ENCODE peak calls at places on chromosomes 6 and 20, in six cellular contexts. One of them, this sample, is unnamed.

GRCh38 chr6:153780011-153780410 is 259.0 kb upstream of the OPRM1 start:
- DNase-seq in effector CD4-positive, alpha-beta T cell: no peak
- DNase-seq in GM23248: no peak
- DNase-seq in adrenal gland: no peak
- DNase-seq in Right ventricle myocardium inferior: no peak
- DNase-seq in stimulated activated CD8-positive, alpha-beta memory T cell treated with anti-CD3 and anti-CD28 coated beads, Interleukin-4, amount 100 ng/mL, for 24 hours: no peak
- DNase-seq in this sample: no peak

GRCh38 chr6:10411131-10411914 is 3.6 kb downstream of the TFAP2A start:
- DNase-seq in adrenal gland: no peak
- DNase-seq in Right ventricle myocardium inferior: no peak
- DNase-seq in stimulated activated CD8-positive, alpha-beta memory T cell treated with anti-CD3 and anti-CD28 coated beads, Interleukin-4, amount 100 ng/mL, for 24 hours: no peak
- DNase-seq in effector CD4-positive, alpha-beta T cell: no peak
- DNase-seq in GM23248: peak
- DNase-seq in this sample: no peak

GRCh38 chr20:2871111-2871465 is 2.2 kb upstream of the PTPRA start:
- DNase-seq in Right ventricle myocardium inferior: no peak
- DNase-seq in effector CD4-positive, alpha-beta T cell: no peak
- DNase-seq in adrenal gland: no peak
- DNase-seq in stimulated activated CD8-positive, alpha-beta memory T cell treated with anti-CD3 and anti-CD28 coated beads, Interleukin-4, amount 100 ng/mL, for 24 hours: no peak
- DNase-seq in GM23248: peak
- DNase-seq in this sample: no peak

GRCh38 chr6:135851442-135852271 is at the start of gene PDE7B:
- DNase-seq in stimulated activated CD8-positive, alpha-beta memory T cell treated with anti-CD3 and anti-CD28 coated beads, Interleukin-4, amount 100 ng/mL, for 24 hours: peak
- DNase-seq in Right ventricle myocardium inferior: peak
- DNase-seq in adrenal gland: peak
- DNase-seq in effector CD4-positive, alpha-beta T cell: peak
- DNase-seq in GM23248: peak
- DNase-seq in this sample: peak

GRCh38 chr6:19839237-19839546 is 2.0 kb downstream of the ID4 start:
- DNase-seq in adrenal gland: no peak
- DNase-seq in Right ventricle myocardium inferior: no peak
- DNase-seq in GM23248: no peak
- DNase-seq in stimulated activated CD8-positive, alpha-beta memory T cell treated with anti-CD3 and anti-CD28 coated beads, Interleukin-4, amount 100 ng/mL, for 24 hours: no peak
- DNase-seq in effector CD4-positive, alpha-beta T cell: no peak
- DNase-seq in this sample: no peak

GRCh38 chr6:117191448-117191847 is 73.9 kb upstream of the VGLL2 start:
- DNase-seq in GM23248: no peak
- DNase-seq in adrenal gland: no peak
- DNase-seq in Right ventricle myocardium inferior: no peak
- DNase-seq in effector CD4-positive, alpha-beta T cell: no peak
- DNase-seq in stimulated activated CD8-positive, alpha-beta memory T cell treated with anti-CD3 and anti-CD28 coated beads, Interleukin-4, amount 100 ng/mL, for 24 hours: no peak
- DNase-seq in this sample: no peak

GRCh38 chr6:135640449-135641111 is 143.0 kb upstream of the AHI1 start:
- DNase-seq in adrenal gland: no peak
- DNase-seq in stimulated activated CD8-positive, alpha-beta memory T cell treated with anti-CD3 and anti-CD28 coated beads, Interleukin-4, amount 100 ng/mL, for 24 hours: no peak
- DNase-seq in effector CD4-positive, alpha-beta T cell: no peak
- DNase-seq in GM23248: no peak
- DNase-seq in Right ventricle myocardium inferior: no peak
- DNase-seq in this sample: no peak

GRCh38 chr6:40349092-40349491 is 238.1 kb downstream of the LRFN2 start:
- DNase-seq in GM23248: no peak
- DNase-seq in stimulated activated CD8-positive, alpha-beta memory T cell treated with anti-CD3 and anti-CD28 coated beads, Interleukin-4, amount 100 ng/mL, for 24 hours: no peak
- DNase-seq in adrenal gland: no peak
- DNase-seq in effector CD4-positive, alpha-beta T cell: no peak
- DNase-seq in Right ventricle myocardium inferior: no peak
- DNase-seq in this sample: no peak

GRCh38 chr20:31712564-31713311 is 9.9 kb downstream of the BCL2L1 start:
- DNase-seq in effector CD4-positive, alpha-beta T cell: no peak
- DNase-seq in adrenal gland: peak
- DNase-seq in Right ventricle myocardium inferior: peak
- DNase-seq in GM23248: peak
- DNase-seq in stimulated activated CD8-positive, alpha-beta memory T cell treated with anti-CD3 and anti-CD28 coated beads, Interleukin-4, amount 100 ng/mL, for 24 hours: no peak
- DNase-seq in this sample: peak